ENCODE peak calls at places on chromosomes 13 and 19, in six cellular contexts. I is astrocyte of the cerebellum; M is stimulated activated CD4-positive, alpha-beta T cell treated with anti-CD3 and anti-CD28 coated beads, Interleukin-12 subunit alpha, Interleukin-12 subunit beta, amount 100 ng/mL, for 4 hours; K is IMR-90; G is AML-193; V is nucleus accumbens. H is an unnamed sample.

GRCh38 chr19:6868341-6868740 is 19.0 kb upstream of the ADGRE1 start:
- DNase-seq in I (no peak), M (no peak), K (no peak), G (peak; percentile 85), V (peak; percentile 2), H (no peak)

GRCh38 chr19:46388311-46389095 is 24.9 kb downstream of the CCDC8 start:
- DNase-seq in I (no peak), M (no peak), K (no peak), G (no peak), V (no peak), H (no peak)

GRCh38 chr19:36113895-36114762 is 546 bp downstream of the POLR2I start:
- DNase-seq in I (no peak), M (peak; percentile 22), K (peak; percentile 30), G (no peak), V (peak; percentile 72), H (no peak)

GRCh38 chr19:45507864-45508680 is 793 bp downstream of the VASP start:
- DNase-seq in I (no peak), M (no peak), K (no peak), G (no peak), V (no peak), H (no peak)

GRCh38 chr13:26015276-26015934 is 36.4 kb downstream of the SHISA2 start:
- DNase-seq in I (no peak), M (no peak), K (no peak), G (no peak), V (no peak), H (no peak)

GRCh38 chr19:33299061-33299665 is 3.2 kb downstream of the CEBPA start:
- DNase-seq in I (no peak), M (no peak), K (no peak), G (no peak), V (no peak), H (no peak)

GRCh38 chr19:4811328-4812131 is 20.0 kb downstream of the TICAM1 start:
- DNase-seq in I (no peak), M (peak; percentile 94), K (peak; percentile 45), G (peak; percentile 28), V (peak; percentile 64), H (peak; percentile 35)

GRCh38 chr13:59776924-59777690 is 386.6 kb downstream of the DIAPH3 start:
- DNase-seq in I (peak; percentile 63), M (no peak), K (peak; percentile 90), G (no peak), V (no peak), H (no peak)

GRCh38 chr13:35514166-35514565 is 37.7 kb upstream of the MAB21L1 start:
- DNase-seq in I (no peak), M (no peak), K (no peak), G (no peak), V (no peak), H (no peak)

GRCh38 chr19:18173054-18173571 is 500 bp upstream of the IFI30 start:
- DNase-seq in I (no peak), M (no peak), K (no peak), G (no peak), V (no peak), H (no peak)

GRCh38 chr13:27791901-27792392 is 336 bp upstream of the GSX1 start:
- DNase-seq in I (no peak), M (no peak), K (no peak), G (no peak), V (no peak), H (no peak)

GRCh38 chr19:36054733-36055686 is at the start of gene WDR62:
- DNase-seq in I (no peak), M (peak; percentile 94), K (no peak), G (peak; percentile 92), V (peak; percentile 99), H (peak; percentile 58)

GRCh38 chr19:8517551-8518442 is 3.8 kb upstream of the ZNF414 start:
- DNase-seq in I (no peak), M (no peak), K (no peak), G (peak; percentile 92), V (no peak), H (no peak)

GRCh38 chr19:13031917-13032623 is 36.8 kb downstream of the NFIX start:
- DNase-seq in I (no peak), M (no peak), K (peak; percentile 58), G (no peak), V (peak; percentile 85), H (no peak)

GRCh38 chr19:10891360-10892108 is 20.2 kb downstream of the CARM1 start:
- DNase-seq in I (no peak), M (no peak), K (no peak), G (no peak), V (no peak), H (no peak)

GRCh38 chr13:73740681-73741080 is 393.5 kb downstream of the KLF12 start:
- DNase-seq in I (no peak), M (no peak), K (peak; percentile 10), G (no peak), V (no peak), H (no peak)

GRCh38 chr19:44846455-44847143 is 502 bp downstream of the NECTIN2 start:
- DNase-seq in I (no peak), M (no peak), K (no peak), G (no peak), V (no peak), H (no peak)

GRCh38 chr19:40744554-40745401 is 5.5 kb downstream of the ACTMAP start:
- DNase-seq in I (no peak), M (no peak), K (no peak), G (no peak), V (no peak), H (no peak)

GRCh38 chr19:41541990-41542584 is 33.9 kb upstream of the CEACAM21 start:
- DNase-seq in I (no peak), M (peak; percentile 72), K (peak; percentile 4), G (peak; percentile 56), V (no peak), H (no peak)

H was measured in GM12864.